ENCODE peak calls at places on chromosomes 16 and 17, in four cellular contexts. One of them, this sample, is unnamed.

GRCh38 chr16:50888486-50889261 is 146.8 kb downstream of the CYLD start:
- DNase-seq in GM12878: no peak
- DNase-seq in IMR-90: no peak
- DNase-seq in K562: no peak
- DNase-seq in this sample: no peak

GRCh38 chr16:49491736-49492089 is 118.1 kb downstream of the C16orf78 start:
- DNase-seq in GM12878: no peak
- DNase-seq in IMR-90: no peak
- DNase-seq in K562: no peak
- DNase-seq in this sample: peak

GRCh38 chr16:65178151-65178550 is 56.3 kb upstream of the CDH11 start:
- DNase-seq in GM12878: no peak
- DNase-seq in IMR-90: peak
- DNase-seq in K562: no peak
- DNase-seq in this sample: no peak

GRCh38 chr17:79936661-79937434 is 97.6 kb upstream of the CBX4 start:
- DNase-seq in K562: no peak
- DNase-seq in GM12878: no peak
- DNase-seq in IMR-90: no peak
- DNase-seq in this sample: no peak

GRCh38 chr17:7411427-7411750 is 3.7 kb downstream of the NLGN2 start:
- DNase-seq in IMR-90: no peak
- DNase-seq in K562: no peak
- DNase-seq in GM12878: no peak
- DNase-seq in this sample: no peak

GRCh38 chr16:57235128-57236092 is 9.6 kb upstream of the ARL2BP start:
- DNase-seq in K562: peak
- DNase-seq in GM12878: no peak
- DNase-seq in IMR-90: peak
- DNase-seq in this sample: no peak

GRCh38 chr16:84988328-84989080 is 22.8 kb downstream of the ZDHHC7 start:
- DNase-seq in GM12878: no peak
- DNase-seq in K562: no peak
- DNase-seq in IMR-90: no peak
- DNase-seq in this sample: no peak

GRCh38 chr17:10217916-10218315 is 19.5 kb upstream of the GAS7 start:
- DNase-seq in K562: no peak
- DNase-seq in GM12878: peak
- DNase-seq in IMR-90: peak
- DNase-seq in this sample: no peak

GRCh38 chr17:74592087-74592990 is at the start of gene CD300LD:
- DNase-seq in K562: no peak
- DNase-seq in GM12878: no peak
- DNase-seq in IMR-90: no peak
- DNase-seq in this sample: no peak

GRCh38 chr16:30715777-30716445 is 16.9 kb downstream of the SRCAP start:
- DNase-seq in GM12878: no peak
- DNase-seq in IMR-90: peak
- DNase-seq in K562: peak
- DNase-seq in this sample: no peak

GRCh38 chr16:75000481-75001081 is 1.8 kb downstream of the ZNRF1 start:
- DNase-seq in GM12878: no peak
- DNase-seq in IMR-90: peak
- DNase-seq in K562: no peak
- DNase-seq in this sample: no peak
- TF ChIP-seq ELK1 in GM12878: no peak
- TF ChIP-seq ELK1 in IMR-90: no peak
- TF ChIP-seq ELK1 in K562: no peak
- TF ChIP-seq ELK1 in this sample: no peak

GRCh38 chr17:81483862-81484194 is 28.8 kb downstream of the ACTG1 start:
- DNase-seq in GM12878: no peak
- DNase-seq in IMR-90: no peak
- DNase-seq in K562: no peak
- DNase-seq in this sample: no peak

GRCh38 chr17:81481815-81482505 is 30.6 kb downstream of the ACTG1 start:
- DNase-seq in IMR-90: no peak
- DNase-seq in GM12878: no peak
- DNase-seq in K562: no peak
- DNase-seq in this sample: no peak

GRCh38 chr17:81482673-81483072 is 29.9 kb downstream of the ACTG1 start:
- DNase-seq in IMR-90: no peak
- DNase-seq in K562: no peak
- DNase-seq in GM12878: no peak
- DNase-seq in this sample: no peak

GRCh38 chr17:81484195-81484979 is 28.2 kb downstream of the ACTG1 start:
- DNase-seq in K562: peak
- DNase-seq in IMR-90: peak
- DNase-seq in GM12878: peak
- DNase-seq in this sample: peak

DNA sequence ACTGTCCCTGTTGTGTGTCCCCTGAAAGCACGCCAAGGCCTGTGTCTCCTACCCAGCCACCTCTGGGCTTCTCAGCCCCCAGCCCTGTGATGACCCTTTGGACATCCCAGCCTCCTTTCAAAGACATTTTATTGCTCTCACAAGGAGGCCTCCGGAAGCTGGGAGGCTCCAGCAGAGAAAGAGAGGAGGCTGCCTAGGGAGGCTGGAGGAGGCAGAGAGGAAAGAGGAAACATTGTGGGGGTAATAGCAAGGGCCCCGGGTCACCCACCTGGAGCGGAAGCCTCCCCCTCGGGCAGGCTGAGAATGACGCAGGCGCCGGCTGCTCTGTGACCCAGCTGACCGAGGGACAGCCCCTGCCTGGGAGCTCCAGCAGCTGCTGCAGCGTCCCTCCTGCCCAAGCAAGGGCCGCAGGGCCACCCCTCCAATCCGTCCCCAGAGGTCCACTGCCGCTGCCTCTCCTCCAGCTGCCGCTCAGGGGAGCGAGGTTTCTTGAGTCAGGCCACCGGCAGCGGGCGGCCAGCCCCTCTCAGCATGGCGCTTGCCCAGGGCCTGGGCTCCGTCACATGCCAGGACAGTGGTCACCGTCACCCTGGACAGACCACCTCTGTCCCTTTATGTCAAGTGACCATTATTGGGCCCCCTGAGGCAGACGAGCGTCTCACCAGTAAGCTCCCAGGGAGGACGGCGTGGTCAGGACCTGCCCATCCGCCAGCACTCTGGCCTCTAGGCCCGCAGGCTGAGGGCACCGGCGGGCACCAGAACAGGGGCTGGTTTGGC is 29.3 kb downstream of the ACTG1 start:
- DNase-seq in K562: no peak
- DNase-seq in IMR-90: no peak
- DNase-seq in GM12878: no peak
- DNase-seq in this sample: no peak
- TF ChIP-seq ELK1 in K562: no peak
- TF ChIP-seq ELK1 in IMR-90: no peak
- TF ChIP-seq ELK1 in GM12878: no peak
- TF ChIP-seq ELK1 in this sample: no peak

DNA sequence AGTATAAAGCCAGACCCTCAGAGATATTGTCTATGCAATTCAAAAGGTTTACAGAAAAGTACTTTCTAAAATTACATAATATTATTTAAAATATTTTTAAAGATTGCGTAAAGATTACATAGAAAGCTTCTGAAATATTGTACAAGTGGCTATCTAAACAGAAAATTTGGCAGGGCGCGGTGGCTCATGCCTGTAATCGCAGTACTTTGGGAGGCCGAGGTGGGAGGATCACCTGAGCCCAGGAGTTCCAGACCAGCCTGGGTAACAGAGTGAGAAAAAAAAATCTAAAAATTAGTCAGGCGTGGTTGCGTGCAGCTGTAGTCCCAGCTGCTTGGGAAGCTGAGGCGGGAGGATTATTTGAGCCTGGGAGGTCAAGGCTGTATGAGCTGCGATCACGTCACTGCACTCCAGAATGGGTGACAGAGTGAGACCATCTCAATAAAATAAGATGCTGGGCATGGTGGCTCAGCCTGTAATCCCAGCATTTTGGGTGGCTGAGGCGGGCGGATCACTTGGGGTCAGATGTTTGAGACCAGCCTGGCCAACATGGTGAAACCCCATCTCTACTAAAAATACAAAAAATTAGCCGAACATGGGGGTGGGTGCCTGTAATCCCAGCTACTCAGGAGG is 18.1 kb downstream of the UBN1 start:
- DNase-seq in IMR-90: no peak
- DNase-seq in K562: no peak
- DNase-seq in GM12878: no peak
- DNase-seq in this sample: no peak
- TF ChIP-seq ELK1 in IMR-90: no peak
- TF ChIP-seq ELK1 in K562: no peak
- TF ChIP-seq ELK1 in GM12878: no peak
- TF ChIP-seq ELK1 in this sample: no peak

DNA sequence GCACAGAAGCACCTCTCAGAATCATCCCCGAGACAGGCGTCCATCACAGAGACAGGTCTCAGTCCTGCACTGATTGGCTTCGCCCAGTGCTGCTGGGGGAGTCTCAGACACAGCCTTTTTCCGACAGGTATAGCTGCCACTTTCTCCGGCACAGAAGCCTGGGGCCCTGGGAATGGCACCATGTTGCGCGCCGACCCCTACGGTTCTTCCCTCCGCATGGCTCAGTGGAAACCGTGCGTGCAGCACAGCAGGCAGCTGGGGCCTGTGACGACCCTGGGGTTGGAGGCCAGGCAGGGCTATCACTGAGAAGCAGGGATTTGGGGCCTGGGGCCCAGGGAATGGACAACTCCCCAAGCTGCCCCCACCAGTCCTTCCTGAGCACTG is 29.7 kb upstream of the CDH15 start:
- DNase-seq in K562: no peak
- DNase-seq in GM12878: no peak
- DNase-seq in IMR-90: no peak
- DNase-seq in this sample: no peak
- TF ChIP-seq ELK1 in K562: no peak
- TF ChIP-seq ELK1 in GM12878: no peak
- TF ChIP-seq ELK1 in IMR-90: no peak
- TF ChIP-seq ELK1 in this sample: no peak

DNA sequence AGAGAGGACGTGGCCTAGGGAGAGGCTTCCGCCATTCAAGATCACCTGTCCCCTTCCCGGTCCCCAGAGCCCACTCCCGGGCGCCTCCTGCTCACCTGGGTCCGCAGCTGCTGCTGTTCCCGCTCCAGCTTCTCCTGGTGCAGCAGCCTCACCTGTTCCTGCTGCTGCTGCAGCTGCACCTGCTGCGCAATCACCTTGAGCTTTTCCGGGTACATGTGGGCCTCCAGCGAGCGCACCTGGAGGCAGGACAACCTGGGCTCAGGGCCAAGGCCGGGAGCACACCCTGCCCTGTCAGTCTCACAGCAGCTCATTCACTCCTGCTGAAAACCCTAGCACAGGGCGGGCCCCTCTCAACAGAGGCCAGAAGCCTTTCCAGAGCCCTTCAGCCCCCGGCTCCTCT is 12.5 kb downstream of the TFAP4 start:
- DNase-seq in GM12878: no peak
- DNase-seq in IMR-90: no peak
- DNase-seq in K562: no peak
- DNase-seq in this sample: no peak
- TF ChIP-seq ELK1 in GM12878: no peak
- TF ChIP-seq ELK1 in IMR-90: no peak
- TF ChIP-seq ELK1 in K562: no peak
- TF ChIP-seq ELK1 in this sample: no peak

DNA sequence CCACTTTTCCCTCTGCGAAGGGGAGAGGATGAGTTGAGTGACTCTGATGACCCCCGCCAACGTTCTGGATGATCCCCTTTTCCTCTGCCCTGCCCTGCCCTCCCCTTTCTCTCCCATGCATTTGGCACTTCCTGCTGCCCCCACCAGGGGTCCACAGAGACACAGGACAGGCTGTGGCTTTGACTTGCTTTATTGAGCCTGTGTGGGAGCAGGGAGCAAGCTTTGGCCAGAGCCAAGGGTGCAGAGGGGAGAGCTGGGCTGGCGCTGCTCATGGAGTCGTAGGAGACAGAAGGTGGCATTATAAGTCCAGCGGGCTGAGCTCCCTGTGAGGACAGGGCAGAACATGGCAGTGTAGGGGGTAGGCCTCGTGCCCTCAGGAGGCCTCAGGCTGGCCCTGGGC is 1.6 kb downstream of the PPY start:
- DNase-seq in K562: peak
- DNase-seq in IMR-90: peak
- DNase-seq in GM12878: no peak
- DNase-seq in this sample: peak
- TF ChIP-seq ELK1 in K562: no peak
- TF ChIP-seq ELK1 in IMR-90: no peak
- TF ChIP-seq ELK1 in GM12878: no peak
- TF ChIP-seq ELK1 in this sample: no peak

GRCh38 chr16:9407206-9407758 is 315.8 kb downstream of the HAPSTR1 start:
- DNase-seq in GM12878: no peak
- DNase-seq in K562: no peak
- DNase-seq in IMR-90: no peak
- DNase-seq in this sample: no peak
- TF ChIP-seq ELK1 in GM12878: no peak
- TF ChIP-seq ELK1 in K562: no peak
- TF ChIP-seq ELK1 in IMR-90: no peak
- TF ChIP-seq ELK1 in this sample: no peak

DNA sequence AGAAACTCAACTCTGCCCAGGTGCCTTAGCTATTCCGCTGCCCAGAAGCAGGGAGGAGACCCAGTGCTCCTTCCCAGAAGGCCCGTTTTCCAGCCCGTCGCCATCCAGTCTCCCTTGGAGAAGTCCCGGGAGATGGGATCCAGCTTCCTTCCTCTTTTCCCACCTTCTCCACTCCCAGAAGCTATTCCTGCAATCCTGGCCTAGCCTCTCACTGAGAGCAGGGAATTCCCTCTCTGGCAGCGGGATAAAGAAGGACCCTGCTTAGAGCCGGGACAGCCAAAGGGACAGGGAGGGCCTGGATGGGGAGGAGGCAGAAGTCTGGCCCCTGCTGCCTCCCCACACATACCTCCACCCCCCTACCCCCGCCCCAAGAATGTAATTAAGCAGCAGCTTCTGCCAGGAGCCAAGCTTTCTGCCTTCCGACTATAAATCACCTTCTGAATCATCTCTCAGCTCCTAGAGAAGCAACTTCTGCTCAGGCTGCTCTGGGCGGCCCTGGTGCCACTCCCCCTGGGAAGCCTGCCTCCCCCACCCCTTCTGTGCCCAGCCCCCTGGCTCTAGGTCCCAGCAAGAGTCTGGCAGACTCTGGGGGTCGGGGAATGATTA is 6.4 kb downstream of the WNT3 start:
- DNase-seq in GM12878: no peak
- DNase-seq in IMR-90: peak
- DNase-seq in K562: peak
- DNase-seq in this sample: no peak
- TF ChIP-seq ELK1 in GM12878: no peak
- TF ChIP-seq ELK1 in IMR-90: no peak
- TF ChIP-seq ELK1 in K562: no peak
- TF ChIP-seq ELK1 in this sample: no peak

This sample was measured in A549.